ENCODE peak calls at places on chromosomes 3 and 15, in four cellular contexts. One of them, this sample, is unnamed.

GRCh38 chr3:4548769-4549168 is 55.6 kb downstream of the ITPR1 start:
- DNase-seq in A673: no peak
- DNase-seq in suprapubic skin: no peak
- DNase-seq in GM23248: no peak
- DNase-seq in this sample: no peak

GRCh38 chr15:23564798-23565394 is 578 bp upstream of the MKRN3 start:
- DNase-seq in A673: no peak
- DNase-seq in suprapubic skin: no peak
- DNase-seq in GM23248: no peak
- DNase-seq in this sample: no peak

GRCh38 chr15:32864051-32864450 is 146.2 kb downstream of the GREM1 start:
- DNase-seq in A673: no peak
- DNase-seq in suprapubic skin: no peak
- DNase-seq in GM23248: no peak
- DNase-seq in this sample: no peak

GRCh38 chr3:144645300-144645699 is 673.7 kb downstream of the DIPK2A start:
- DNase-seq in A673: no peak
- DNase-seq in suprapubic skin: no peak
- DNase-seq in GM23248: no peak
- DNase-seq in this sample: no peak

GRCh38 chr3:75176886-75177285 is 487.2 kb upstream of the FRG2C start:
- DNase-seq in A673: peak; percentile 23
- DNase-seq in suprapubic skin: no peak
- DNase-seq in GM23248: peak; percentile 3
- DNase-seq in this sample: no peak

GRCh38 chr3:66379565-66379964 is 121.3 kb downstream of the LRIG1 start:
- DNase-seq in A673: no peak
- DNase-seq in suprapubic skin: no peak
- DNase-seq in GM23248: no peak
- DNase-seq in this sample: no peak

GRCh38 chr3:136929984-136930671 is 27.7 kb upstream of the IL20RB start:
- DNase-seq in A673: peak; percentile 77
- DNase-seq in suprapubic skin: no peak
- DNase-seq in GM23248: peak; percentile 66
- DNase-seq in this sample: no peak

GRCh38 chr3:172470588-172470987 is 22.3 kb upstream of the GHSR start:
- DNase-seq in A673: peak; percentile 20
- DNase-seq in suprapubic skin: no peak
- DNase-seq in GM23248: no peak
- DNase-seq in this sample: no peak

GRCh38 chr3:184002469-184002868 is 15.2 kb downstream of the ABCC5 start:
- DNase-seq in A673: no peak
- DNase-seq in suprapubic skin: no peak
- DNase-seq in GM23248: no peak
- DNase-seq in this sample: no peak

GRCh38 chr3:40851836-40852235 is 327.1 kb downstream of the ZNF621 start:
- DNase-seq in A673: no peak
- DNase-seq in suprapubic skin: no peak
- DNase-seq in GM23248: no peak
- DNase-seq in this sample: no peak

GRCh38 chr3:122676759-122677158 is 3.9 kb upstream of the PARP14 start:
- DNase-seq in A673: no peak
- DNase-seq in suprapubic skin: no peak
- DNase-seq in GM23248: peak; percentile 43
- DNase-seq in this sample: no peak

GRCh38 chr3:38637906-38638305 is 11.6 kb downstream of the SCN5A start:
- DNase-seq in A673: no peak
- DNase-seq in suprapubic skin: no peak
- DNase-seq in GM23248: no peak
- DNase-seq in this sample: no peak

GRCh38 chr15:36810656-36811449 is 231.4 kb downstream of the CDIN1 start:
- DNase-seq in A673: peak; percentile 33
- DNase-seq in suprapubic skin: no peak
- DNase-seq in GM23248: no peak
- DNase-seq in this sample: no peak

GRCh38 chr3:177665122-177665808 is 468.0 kb upstream of the TBL1XR1 start:
- DNase-seq in A673: no peak
- DNase-seq in suprapubic skin: no peak
- DNase-seq in GM23248: peak; percentile 10
- DNase-seq in this sample: no peak

GRCh38 chr3:189316296-189317019 is 144.7 kb downstream of the TPRG1 start:
- DNase-seq in A673: no peak
- DNase-seq in suprapubic skin: no peak
- DNase-seq in GM23248: no peak
- DNase-seq in this sample: no peak

GRCh38 chr3:82294609-82295008 is 533.2 kb upstream of the GBE1 start:
- DNase-seq in A673: no peak
- DNase-seq in suprapubic skin: no peak
- DNase-seq in GM23248: no peak
- DNase-seq in this sample: no peak

GRCh38 chr3:39814007-39814406 is 4.6 kb downstream of the MYRIP start:
- DNase-seq in A673: no peak
- DNase-seq in suprapubic skin: no peak
- DNase-seq in GM23248: peak; percentile 16
- DNase-seq in this sample: no peak

GRCh38 chr3:38031022-38031994 is 1.9 kb upstream of the PLCD1 start:
- DNase-seq in A673: no peak
- DNase-seq in suprapubic skin: peak; percentile 84
- DNase-seq in GM23248: peak; percentile 92
- DNase-seq in this sample: peak; percentile 87

GRCh38 chr15:74174216-74174965 is 881 bp downstream of the ISLR start:
- DNase-seq in A673: no peak
- DNase-seq in suprapubic skin: peak; percentile 77
- DNase-seq in GM23248: peak; percentile 59
- DNase-seq in this sample: peak; percentile 76

GRCh38 chr3:134666466-134666865 is 15.6 kb upstream of the KY start:
- DNase-seq in A673: no peak
- DNase-seq in suprapubic skin: peak; percentile 67
- DNase-seq in GM23248: peak; percentile 93
- DNase-seq in this sample: peak; percentile 62

GRCh38 chr3:177724020-177724638 is 526.8 kb upstream of the TBL1XR1 start:
- DNase-seq in A673: peak; percentile 62
- DNase-seq in suprapubic skin: no peak
- DNase-seq in GM23248: no peak
- DNase-seq in this sample: peak; percentile 88

GRCh38 chr3:10930641-10931040 is 61.9 kb upstream of the SLC6A1 start:
- DNase-seq in A673: no peak
- DNase-seq in suprapubic skin: no peak
- DNase-seq in GM23248: no peak
- DNase-seq in this sample: no peak

GRCh38 chr15:75712668-75713337 is at the start of gene CSPG4:
- DNase-seq in A673: no peak
- DNase-seq in suprapubic skin: no peak
- DNase-seq in GM23248: peak; percentile 90
- DNase-seq in this sample: no peak

GRCh38 chr15:52783191-52783829 is 6.8 kb downstream of the ONECUT1 start:
- DNase-seq in A673: no peak
- DNase-seq in suprapubic skin: no peak
- DNase-seq in GM23248: no peak
- DNase-seq in this sample: no peak

GRCh38 chr15:90407871-90408317 is 19.9 kb downstream of the IQGAP1 start:
- DNase-seq in A673: no peak
- DNase-seq in suprapubic skin: no peak
- DNase-seq in GM23248: peak; percentile 57
- DNase-seq in this sample: no peak

GRCh38 chr3:79040701-79041100 is 727.1 kb downstream of the ROBO1 start:
- DNase-seq in A673: no peak
- DNase-seq in suprapubic skin: no peak
- DNase-seq in GM23248: peak; percentile 96
- DNase-seq in this sample: no peak

GRCh38 chr15:92152983-92153382 is 240.7 kb upstream of the ST8SIA2 start:
- DNase-seq in A673: no peak
- DNase-seq in suprapubic skin: no peak
- DNase-seq in GM23248: no peak
- DNase-seq in this sample: no peak

GRCh38 chr3:158106773-158107461 is 697 bp upstream of the SHOX2 start:
- DNase-seq in A673: peak; percentile 11
- DNase-seq in suprapubic skin: no peak
- DNase-seq in GM23248: peak; percentile 52
- DNase-seq in this sample: peak; percentile 65

GRCh38 chr3:120587326-120587840 is 8.8 kb upstream of the NDUFB4 start:
- DNase-seq in A673: peak; percentile 64
- DNase-seq in suprapubic skin: no peak
- DNase-seq in GM23248: no peak
- DNase-seq in this sample: no peak

GRCh38 chr3:194785315-194785714 is 99.6 kb downstream of the FAM43A start:
- DNase-seq in A673: no peak
- DNase-seq in suprapubic skin: peak; percentile 28
- DNase-seq in GM23248: no peak
- DNase-seq in this sample: peak; percentile 58

GRCh38 chr3:62682826-62683225 is 192.4 kb downstream of the CADPS start:
- DNase-seq in A673: no peak
- DNase-seq in suprapubic skin: no peak
- DNase-seq in GM23248: no peak
- DNase-seq in this sample: no peak

GRCh38 chr3:7562892-7563291 is 702.0 kb downstream of the GRM7 start:
- DNase-seq in A673: no peak
- DNase-seq in suprapubic skin: no peak
- DNase-seq in GM23248: no peak
- DNase-seq in this sample: no peak

GRCh38 chr15:94083467-94083991 is 147.8 kb upstream of the MCTP2 start:
- DNase-seq in A673: peak; percentile 99
- DNase-seq in suprapubic skin: no peak
- DNase-seq in GM23248: peak; percentile 88
- DNase-seq in this sample: no peak

GRCh38 chr15:25175789-25176615 is 221.2 kb downstream of the SNRPN start:
- DNase-seq in A673: no peak
- DNase-seq in suprapubic skin: no peak
- DNase-seq in GM23248: no peak
- DNase-seq in this sample: no peak

GRCh38 chr15:41832875-41833274 is 5.0 kb downstream of the JMJD7 start:
- DNase-seq in A673: no peak
- DNase-seq in suprapubic skin: no peak
- DNase-seq in GM23248: no peak
- DNase-seq in this sample: no peak

GRCh38 chr3:36060950-36061349 is 319.4 kb upstream of the STAC start:
- DNase-seq in A673: peak; percentile 3
- DNase-seq in suprapubic skin: no peak
- DNase-seq in GM23248: peak; percentile 27
- DNase-seq in this sample: no peak

GRCh38 chr3:40867826-40868225 is 331.5 kb upstream of the CTNNB1 start:
- DNase-seq in A673: no peak
- DNase-seq in suprapubic skin: no peak
- DNase-seq in GM23248: no peak
- DNase-seq in this sample: peak; percentile 33

GRCh38 chr3:157347577-157348303 is 88.9 kb upstream of the PTX3 start:
- DNase-seq in A673: no peak
- DNase-seq in suprapubic skin: no peak
- DNase-seq in GM23248: no peak
- DNase-seq in this sample: no peak

GRCh38 chr15:47750030-47750739 is 32.9 kb downstream of the SEMA6D start:
- DNase-seq in A673: peak; percentile 62
- DNase-seq in suprapubic skin: no peak
- DNase-seq in GM23248: peak; percentile 92
- DNase-seq in this sample: no peak